ENCODE peak calls at places on chromosome 10, in four cellular contexts. One of them, this sample, is unnamed.

GRCh38 chr10:122147731-122148130 is 123.4 kb upstream of the BTBD16 start:
- DNase-seq in left ventricle myocardium inferior: no peak
- DNase-seq in fibroblast of the aortic adventitia: peak; percentile 41
- DNase-seq in A549: no peak
- DNase-seq in this sample: no peak

GRCh38 chr10:114708717-114709352 is 50.8 kb upstream of the ABLIM1 start:
- DNase-seq in left ventricle myocardium inferior: no peak
- DNase-seq in fibroblast of the aortic adventitia: peak; percentile 62
- DNase-seq in A549: peak; percentile 58
- DNase-seq in this sample: peak; percentile 62

GRCh38 chr10:86255405-86256251 is 111.0 kb downstream of the GRID1 start:
- DNase-seq in left ventricle myocardium inferior: no peak
- DNase-seq in fibroblast of the aortic adventitia: no peak
- DNase-seq in A549: no peak
- DNase-seq in this sample: no peak

GRCh38 chr10:129742742-129743550 is 221.1 kb downstream of the EBF3 start:
- DNase-seq in left ventricle myocardium inferior: no peak
- DNase-seq in fibroblast of the aortic adventitia: no peak
- DNase-seq in A549: no peak
- DNase-seq in this sample: no peak

GRCh38 chr10:49735161-49735560 is 27.0 kb downstream of the OGDHL start:
- DNase-seq in left ventricle myocardium inferior: no peak
- DNase-seq in fibroblast of the aortic adventitia: no peak
- DNase-seq in A549: no peak
- DNase-seq in this sample: no peak

GRCh38 chr10:784377-784758 is 94.9 kb upstream of the DIP2C start:
- DNase-seq in left ventricle myocardium inferior: no peak
- DNase-seq in fibroblast of the aortic adventitia: no peak
- DNase-seq in A549: no peak
- DNase-seq in this sample: no peak

GRCh38 chr10:65275296-65275695 is 1650.5 kb upstream of the LRRTM3 start:
- DNase-seq in left ventricle myocardium inferior: no peak
- DNase-seq in fibroblast of the aortic adventitia: no peak
- DNase-seq in A549: peak; percentile 29
- DNase-seq in this sample: no peak

GRCh38 chr10:26479766-26480492 is 41.8 kb downstream of the APBB1IP start:
- DNase-seq in left ventricle myocardium inferior: no peak
- DNase-seq in fibroblast of the aortic adventitia: no peak
- DNase-seq in A549: no peak
- DNase-seq in this sample: no peak

GRCh38 chr10:77430530-77430929 is 207.1 kb downstream of the KCNMA1 start:
- DNase-seq in left ventricle myocardium inferior: no peak
- DNase-seq in fibroblast of the aortic adventitia: no peak
- DNase-seq in A549: no peak
- DNase-seq in this sample: no peak

GRCh38 chr10:74008212-74008731 is 10.4 kb downstream of the VCL start:
- DNase-seq in left ventricle myocardium inferior: no peak
- DNase-seq in fibroblast of the aortic adventitia: peak; percentile 98
- DNase-seq in A549: no peak
- DNase-seq in this sample: peak; percentile 79

GRCh38 chr10:78571916-78572315 is 496.9 kb upstream of the ZMIZ1 start:
- DNase-seq in left ventricle myocardium inferior: no peak
- DNase-seq in fibroblast of the aortic adventitia: no peak
- DNase-seq in A549: no peak
- DNase-seq in this sample: no peak

GRCh38 chr10:15209827-15210509 is 41.5 kb upstream of the NMT2 start:
- DNase-seq in left ventricle myocardium inferior: peak; percentile 70
- DNase-seq in fibroblast of the aortic adventitia: peak; percentile 80
- DNase-seq in A549: peak; percentile 78
- DNase-seq in this sample: peak; percentile 82
- H3K4me3 ChIP-seq in left ventricle myocardium inferior: peak overlapping the region; percentile 30
- H3K4me3 ChIP-seq in fibroblast of the aortic adventitia: no peak overlapping the region
- H3K4me3 ChIP-seq in A549: no peak overlapping the region
- H3K4me3 ChIP-seq in this sample: no peak overlapping the region

GRCh38 chr10:47353351-47353750 is 5.2 kb downstream of the RBP3 start:
- DNase-seq in left ventricle myocardium inferior: no peak
- DNase-seq in fibroblast of the aortic adventitia: no peak
- DNase-seq in A549: no peak
- DNase-seq in this sample: no peak

GRCh38 chr10:47354900-47355299 is 6.7 kb downstream of the RBP3 start:
- DNase-seq in left ventricle myocardium inferior: no peak
- DNase-seq in fibroblast of the aortic adventitia: no peak
- DNase-seq in A549: no peak
- DNase-seq in this sample: no peak

GRCh38 chr10:47351899-47352815 is 4.0 kb downstream of the RBP3 start:
- DNase-seq in left ventricle myocardium inferior: no peak
- DNase-seq in fibroblast of the aortic adventitia: no peak
- DNase-seq in A549: no peak
- DNase-seq in this sample: no peak

GRCh38 chr10:47356708-47357107 is 8.5 kb downstream of the RBP3 start:
- DNase-seq in left ventricle myocardium inferior: no peak
- DNase-seq in fibroblast of the aortic adventitia: no peak
- DNase-seq in A549: no peak
- DNase-seq in this sample: no peak

DNA sequence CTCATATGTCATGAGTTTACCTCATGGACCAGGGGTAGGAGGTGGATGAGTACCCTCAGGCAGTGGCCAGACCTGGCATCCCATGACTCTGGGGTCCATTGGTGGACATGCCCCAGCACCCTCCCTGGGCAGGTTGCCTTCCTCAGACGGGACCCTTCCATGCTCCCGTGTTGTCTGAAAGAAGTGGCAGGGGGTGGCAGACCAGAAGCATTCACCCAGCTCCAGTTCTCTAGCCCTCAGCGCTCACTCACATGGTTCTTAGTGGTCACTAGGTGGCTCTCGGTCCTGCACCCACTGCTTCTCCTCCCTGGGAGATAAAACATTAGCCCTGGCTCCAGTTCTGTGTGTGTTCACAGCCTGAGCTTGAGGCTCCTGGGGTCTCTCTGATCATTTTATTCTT is 6.0 kb downstream of the RBP3 start:
- DNase-seq in left ventricle myocardium inferior: no peak
- DNase-seq in fibroblast of the aortic adventitia: peak; percentile 42
- DNase-seq in A549: peak; percentile 51
- DNase-seq in this sample: peak; percentile 6
- TF ChIP-seq CTCF in left ventricle myocardium inferior: peak; percentile 16
- TF ChIP-seq CTCF in fibroblast of the aortic adventitia: peak; percentile 43
- TF ChIP-seq CTCF in A549: peak; percentile 40
- TF ChIP-seq CTCF in this sample: peak; percentile 13

GRCh38 chr10:12943425-12943824 is 58.1 kb downstream of the CCDC3 start:
- DNase-seq in left ventricle myocardium inferior: no peak
- DNase-seq in fibroblast of the aortic adventitia: no peak
- DNase-seq in A549: no peak
- DNase-seq in this sample: no peak
- H3K4me3 ChIP-seq in left ventricle myocardium inferior: no peak overlapping the region
- H3K4me3 ChIP-seq in fibroblast of the aortic adventitia: no peak overlapping the region
- H3K4me3 ChIP-seq in A549: no peak overlapping the region
- H3K4me3 ChIP-seq in this sample: no peak overlapping the region

GRCh38 chr10:63866747-63867140 is 345.5 kb downstream of the REEP3 start:
- DNase-seq in left ventricle myocardium inferior: no peak
- DNase-seq in fibroblast of the aortic adventitia: peak; percentile 9
- DNase-seq in A549: no peak
- DNase-seq in this sample: peak; percentile 35
- TF ChIP-seq CTCF in left ventricle myocardium inferior: peak; percentile 41
- TF ChIP-seq CTCF in fibroblast of the aortic adventitia: no peak
- TF ChIP-seq CTCF in A549: peak; percentile 36
- TF ChIP-seq CTCF in this sample: peak; percentile 28

GRCh38 chr10:34637419-34637911 is 177.6 kb downstream of the PARD3 start:
- DNase-seq in left ventricle myocardium inferior: peak; percentile 57
- DNase-seq in fibroblast of the aortic adventitia: peak; percentile 58
- DNase-seq in A549: peak; percentile 22
- DNase-seq in this sample: peak; percentile 45
- H3K4me3 ChIP-seq in left ventricle myocardium inferior: no peak overlapping the region
- H3K4me3 ChIP-seq in fibroblast of the aortic adventitia: no peak overlapping the region
- H3K4me3 ChIP-seq in A549: no peak overlapping the region
- H3K4me3 ChIP-seq in this sample: no peak overlapping the region

DNA sequence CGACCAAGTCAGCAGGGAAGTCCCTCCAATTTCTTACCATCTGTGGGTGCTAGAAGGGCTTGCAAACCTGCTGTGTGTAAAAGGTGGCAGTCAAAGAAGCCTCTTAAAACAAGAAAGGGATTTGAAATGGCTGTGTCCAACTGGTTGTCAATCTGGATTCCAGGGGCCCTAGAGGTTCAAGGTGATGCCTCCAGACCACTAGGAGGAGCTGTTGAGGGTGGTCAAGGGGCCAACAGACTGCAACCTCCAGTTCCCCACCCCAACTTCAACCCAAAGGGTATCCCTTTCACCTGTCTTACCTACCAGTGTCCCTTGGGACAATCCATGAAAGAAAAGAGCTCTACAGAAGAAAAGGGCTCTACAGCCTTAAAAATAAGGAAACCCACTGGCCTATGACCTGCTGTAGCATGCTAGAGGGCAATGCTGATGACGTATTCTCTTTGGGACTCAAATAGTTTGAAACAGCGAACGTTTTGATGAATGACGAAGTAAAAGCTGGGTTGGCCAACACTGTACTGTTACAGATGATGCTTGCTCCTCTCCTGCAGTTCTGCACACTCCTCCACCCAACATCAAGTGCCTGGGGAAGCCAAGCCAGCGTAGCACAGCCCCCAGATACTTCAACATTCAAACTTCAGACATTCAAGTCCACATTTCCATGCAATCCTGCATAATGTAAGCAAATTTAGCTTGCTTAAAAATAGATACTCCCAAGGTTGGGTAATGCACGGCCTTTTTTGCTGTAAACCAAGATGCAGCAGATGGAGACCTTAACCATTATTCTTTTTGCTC is 46.0 kb upstream of the WDR11 start:
- DNase-seq in left ventricle myocardium inferior: no peak
- DNase-seq in fibroblast of the aortic adventitia: no peak
- DNase-seq in A549: no peak
- DNase-seq in this sample: no peak
- TF ChIP-seq CTCF in left ventricle myocardium inferior: no peak
- TF ChIP-seq CTCF in fibroblast of the aortic adventitia: no peak
- TF ChIP-seq CTCF in A549: no peak
- TF ChIP-seq CTCF in this sample: no peak

GRCh38 chr10:53597835-53598251 is 825.3 kb upstream of the MBL2 start:
- DNase-seq in left ventricle myocardium inferior: no peak
- DNase-seq in fibroblast of the aortic adventitia: no peak
- DNase-seq in A549: no peak
- DNase-seq in this sample: no peak
- H3K4me3 ChIP-seq in left ventricle myocardium inferior: no peak overlapping the region
- H3K4me3 ChIP-seq in fibroblast of the aortic adventitia: no peak overlapping the region
- H3K4me3 ChIP-seq in A549: no peak overlapping the region
- H3K4me3 ChIP-seq in this sample: no peak overlapping the region